ENCODE peak calls at places on chromosomes 16 and 17, in six cellular contexts. U is SW 1271, L is uterus, H is LoVo, X is HCEC 1CT, V is astrocyte. T is an unnamed sample.

GRCh38 chr17:41739661-41740352 is 5.4 kb upstream of the HAP1 start:
- DNase-seq in L (no peak), H (peak; percentile 42), V (peak; percentile 31), X (peak; percentile 59), U (peak; percentile 31), T (no peak)

GRCh38 chr16:27822529-27823437 is 240.7 kb downstream of the GSG1L start:
- DNase-seq in X (no peak), H (no peak), V (no peak), L (no peak), U (no peak), T (no peak)

GRCh38 chr17:21551081-21551881 is 141.0 kb upstream of the KCNJ18 start:
- DNase-seq in V (peak; percentile 82), X (peak; percentile 83), H (peak; percentile 54), L (peak; percentile 83), U (peak; percentile 45), T (no peak)

GRCh38 chr16:49348408-49349176 is 25.0 kb upstream of the C16orf78 start:
- DNase-seq in U (no peak), X (no peak), H (no peak), L (no peak), V (no peak), T (no peak)

GRCh38 chr16:76059701-76060100 is 217.5 kb upstream of the CNTNAP4 start:
- DNase-seq in X (no peak), V (no peak), U (no peak), L (no peak), H (no peak), T (no peak)

GRCh38 chr17:78200451-78200850 is 13.3 kb downstream of the AFMID start:
- DNase-seq in V (no peak), L (no peak), X (no peak), U (no peak), H (no peak), T (no peak)

GRCh38 chr16:88634141-88634993 is 4.0 kb upstream of the IL17C start:
- DNase-seq in U (no peak), X (no peak), H (no peak), L (no peak), V (no peak), T (no peak)

GRCh38 chr17:56681561-56682266 is 88.2 kb downstream of the NOG start:
- DNase-seq in U (peak; percentile 71), L (no peak), H (peak; percentile 33), V (peak; percentile 99), X (peak; percentile 92), T (peak; percentile 79)

GRCh38 chr16:14434860-14435259 is 195.2 kb downstream of the PARN start:
- DNase-seq in V (no peak), L (no peak), U (no peak), X (no peak), H (no peak), T (no peak)

GRCh38 chr17:39081851-39082250 is 69.6 kb downstream of the PLXDC1 start:
- DNase-seq in H (no peak), X (no peak), L (no peak), U (no peak), V (no peak), T (no peak)

GRCh38 chr17:48470388-48471034 is 40.5 kb upstream of the SKAP1 start:
- DNase-seq in U (no peak), H (no peak), L (no peak), X (peak; percentile 60), V (peak; percentile 59), T (no peak)

GRCh38 chr17:44108440-44109311 is 14.8 kb downstream of the HDAC5 start:
- DNase-seq in H (no peak), X (peak; percentile 96), U (no peak), L (peak; percentile 94), V (peak; percentile 95), T (no peak)

GRCh38 chr16:1884155-1884760 is 12.3 kb upstream of the MEIOB start:
- DNase-seq in H (no peak), V (no peak), L (no peak), X (no peak), U (no peak), T (no peak)

GRCh38 chr17:64243340-64243739 is 19.7 kb downstream of the TEX2 start:
- DNase-seq in L (no peak), X (no peak), U (no peak), H (no peak), V (no peak), T (no peak)

GRCh38 chr16:71479420-71479819 is 9.7 kb downstream of the ZNF19 start:
- DNase-seq in U (no peak), V (no peak), L (no peak), X (peak; percentile 18), H (no peak), T (no peak)

GRCh38 chr17:82876602-82877391 is 37.0 kb upstream of the ZNF750 start:
- DNase-seq in U (no peak), V (peak; percentile 57), X (peak; percentile 62), H (no peak), L (peak; percentile 83), T (no peak)

GRCh38 chr17:78826426-78826825 is 14.2 kb downstream of the USP36 start:
- DNase-seq in H (no peak), U (no peak), X (no peak), V (no peak), L (no peak), T (no peak)

GRCh38 chr17:75499313-75500022 is 15.9 kb downstream of the CASKIN2 start:
- DNase-seq in X (no peak), U (no peak), H (no peak), V (no peak), L (peak; percentile 69), T (no peak)

GRCh38 chr17:63395075-63395815 is 50.9 kb downstream of the CYB561 start:
- DNase-seq in U (no peak), V (peak; percentile 89), X (peak; percentile 7), L (no peak), H (no peak), T (no peak)

GRCh38 chr16:54927125-54928015 is 3.3 kb upstream of the IRX5 start:
- DNase-seq in X (no peak), H (no peak), U (no peak), V (no peak), L (no peak), T (no peak)